ENCODE peak calls at places on chromosome 17, in four cellular contexts. J, A, K and O are unnamed samples. For H3K4me1, the result is how much of the 10 kb centered on the place peaks cover.

GRCh38 chr17:4162775-4163498 is 19.9 kb downstream of the CYB5D2 start:
- DNase-seq in J (no peak), A (no peak), K (no peak), O (no peak)

GRCh38 chr17:18041776-18042175 is 2.6 kb downstream of the GID4 start:
- DNase-seq in J (no peak), A (no peak), K (no peak), O (no peak)

GRCh38 chr17:4365628-4366311 is 705 bp downstream of the UBE2G1 start:
- DNase-seq in J (peak), A (peak), K (peak), O (peak)

GRCh38 chr17:56675876-56676660 is 82.6 kb downstream of the NOG start:
- DNase-seq in J (no peak), A (no peak), K (no peak), O (no peak)

GRCh38 chr17:80773243-80773991 is 218.2 kb upstream of the CHMP6 start:
- DNase-seq in J (peak), A (no peak), K (peak), O (peak)

GRCh38 chr17:50918933-50919296 is 52.8 kb upstream of the TOB1 start:
- DNase-seq in J (no peak), A (peak), K (no peak), O (no peak)

GRCh38 chr17:81967533-81968395 is 6.8 kb upstream of the NOTUM start:
- DNase-seq in J (peak), A (peak), K (peak), O (peak)

GRCh38 chr17:64641499-64641898 is 20.6 kb downstream of the SMURF2 start:
- DNase-seq in J (no peak), A (no peak), K (no peak), O (no peak)

GRCh38 chr17:20010099-20010863 is 1.1 kb downstream of the SPECC1 start:
- DNase-seq in J (peak), A (no peak), K (no peak), O (no peak)

GRCh38 chr17:83061586-83061985 is 17.8 kb upstream of the METRNL start:
- DNase-seq in J (no peak), A (no peak), K (peak), O (peak)

GRCh38 chr17:18951941-18952842 is at the start of gene SLC5A10:
- DNase-seq in J (no peak), A (no peak), K (no peak), O (no peak)

GRCh38 chr17:14356043-14356637 is 55.3 kb downstream of the HS3ST3B1 start:
- DNase-seq in J (no peak), A (no peak), K (no peak), O (no peak)

GRCh38 chr17:6306820-6307219 is 128.1 kb downstream of the AIPL1 start:
- DNase-seq in J (no peak), A (no peak), K (no peak), O (no peak)

GRCh38 chr17:40901981-40902862 is 17.2 kb upstream of the KRT20 start:
- DNase-seq in J (peak), A (no peak), K (no peak), O (no peak)

GRCh38 chr17:40452921-40453378 is 9.7 kb downstream of the IGFBP4 start:
- DNase-seq in J (no peak), A (no peak), K (no peak), O (no peak)

GRCh38 chr17:81391964-81392908 is 3.0 kb upstream of the BAHCC1 start:
- DNase-seq in J (no peak), A (no peak), K (no peak), O (peak)

GRCh38 chr17:32869345-32870026 is 7.4 kb downstream of the MYO1D start:
- DNase-seq in J (no peak), A (no peak), K (no peak), O (no peak)

GRCh38 chr17:30336369-30337171 is 2.7 kb upstream of the TMIGD1 start:
- DNase-seq in J (no peak), A (no peak), K (no peak), O (no peak)

GRCh38 chr17:76153640-76154039 is 12.6 kb upstream of the FOXJ1 start:
- DNase-seq in J (no peak), A (no peak), K (no peak), O (peak)

GRCh38 chr17:37447641-37448040 is 41.0 kb downstream of the TADA2A start:
- DNase-seq in J (no peak), A (no peak), K (no peak), O (no peak)

GRCh38 chr17:45073414-45074070 is 12.4 kb downstream of the NMT1 start:
- DNase-seq in J (no peak), A (no peak), K (no peak), O (peak)

GRCh38 chr17:7014995-7015586 is 2.7 kb downstream of the RNASEK start:
- DNase-seq in J (no peak), A (no peak), K (peak), O (no peak)

GRCh38 chr17:67639997-67640396 is 77.7 kb upstream of the NOL11 start:
- DNase-seq in J (no peak), A (no peak), K (no peak), O (no peak)

GRCh38 chr17:10702574-10702973 is 5.2 kb downstream of the ADPRM start:
- DNase-seq in J (no peak), A (no peak), K (no peak), O (no peak)

GRCh38 chr17:13599808-13600398 is 1.8 kb downstream of the HS3ST3A1 start:
- DNase-seq in J (no peak), A (no peak), K (no peak), O (no peak)

GRCh38 chr17:27959382-27959709 is 66.2 kb upstream of the LYRM9 start:
- DNase-seq in J (no peak), A (no peak), K (no peak), O (no peak)

GRCh38 chr17:72373910-72374741 is 253.3 kb downstream of the SOX9 start:
- DNase-seq in J (no peak), A (no peak), K (no peak), O (no peak)

GRCh38 chr17:40878044-40878443 is 7.0 kb downstream of the KRT20 start:
- DNase-seq in J (no peak), A (no peak), K (no peak), O (no peak)

GRCh38 chr17:7572588-7573323 is 6.7 kb upstream of the CD68 start:
- DNase-seq in J (peak), A (peak), K (peak), O (peak)

GRCh38 chr17:59378621-59379194 is 47.3 kb downstream of the YPEL2 start:
- DNase-seq in J (no peak), A (no peak), K (no peak), O (peak)

GRCh38 chr17:72616457-72616856 is 476.0 kb downstream of the SLC39A11 start:
- DNase-seq in J (no peak), A (no peak), K (no peak), O (no peak)

GRCh38 chr17:27446569-27447301 is 9.5 kb upstream of the KSR1 start:
- DNase-seq in J (no peak), A (no peak), K (no peak), O (no peak)

GRCh38 chr17:37081287-37081686 is 132.5 kb downstream of the AATF start:
- DNase-seq in J (no peak), A (no peak), K (no peak), O (no peak)

GRCh38 chr17:27282054-27282501 is 11.8 kb upstream of the WSB1 start:
- DNase-seq in J (no peak), A (no peak), K (no peak), O (no peak)

GRCh38 chr17:31859487-31860008 is 504 bp upstream of the COPRS start:
- DNase-seq in J (no peak), A (no peak), K (no peak), O (no peak)

GRCh38 chr17:68792042-68792685 is 163.0 kb downstream of the ABCA8 start:
- DNase-seq in J (no peak), A (no peak), K (no peak), O (no peak)

GRCh38 chr17:80274871-80275449 is 14.3 kb downstream of the RNF213 start:
- DNase-seq in J (no peak), A (no peak), K (no peak), O (no peak)

GRCh38 chr17:32827227-32827626 is 49.7 kb downstream of the MYO1D start:
- DNase-seq in J (no peak), A (no peak), K (no peak), O (no peak)

GRCh38 chr17:10268005-10268404 is 69.6 kb upstream of the GAS7 start:
- DNase-seq in J (no peak), A (no peak), K (no peak), O (no peak)

GRCh38 chr17:43873815-43874214 is 26.8 kb downstream of the CD300LG start:
- DNase-seq in J (no peak), A (no peak), K (no peak), O (no peak)

GRCh38 chr17:43874293-43874692 is 27.3 kb downstream of the CD300LG start:
- DNase-seq in J (no peak), A (no peak), K (no peak), O (no peak)

GRCh38 chr17:43871947-43872690 is 25.1 kb downstream of the CD300LG start:
- DNase-seq in J (no peak), A (peak), K (no peak), O (no peak)

GRCh38 chr17:43875476-43876147 is 28.6 kb downstream of the CD300LG start:
- DNase-seq in J (no peak), A (no peak), K (no peak), O (no peak)

GRCh38 chr17:43873091-43873490 is 26.1 kb downstream of the CD300LG start:
- DNase-seq in J (no peak), A (no peak), K (no peak), O (no peak)
- TF ChIP-seq CTCF in J (no peak), A (no peak), K (no peak), O (no peak)

GRCh38 chr17:74968361-74968780 is 4.2 kb downstream of the HID1 start:
- DNase-seq in J (no peak), A (peak), K (no peak), O (no peak)
- TF ChIP-seq POLR2AphosphoS5 in J (peak), A (no peak), K (no peak), O (no peak)

DNA sequence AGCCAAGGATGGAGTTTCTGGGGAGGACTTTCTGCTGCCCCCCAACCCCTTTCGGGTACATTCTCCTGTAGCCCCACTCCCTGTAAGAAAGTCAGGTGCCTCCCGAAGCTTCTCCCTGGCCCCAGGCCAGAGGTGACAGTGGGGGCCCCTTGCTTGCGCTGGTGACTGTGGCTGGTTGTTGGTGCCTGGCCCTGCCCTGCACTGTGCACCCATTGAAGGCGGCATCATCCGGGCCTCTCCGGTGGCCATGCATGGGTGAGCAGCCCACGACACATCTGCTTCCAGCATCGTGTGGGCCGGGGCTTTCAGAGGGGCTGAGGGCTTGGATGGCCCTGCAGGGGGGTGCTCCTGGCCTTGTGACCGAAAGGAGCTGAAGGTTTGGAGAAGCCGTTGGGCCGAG is 297.0 kb downstream of the SEC14L1 start:
- DNase-seq in J (no peak), A (no peak), K (no peak), O (no peak)
- H3K4me1 ChIP-seq in J (under half), A (under half), K (half or more), O (half or more)

GRCh38 chr17:62599964-62600657 is 27.4 kb upstream of the MRC2 start:
- DNase-seq in J (no peak), A (no peak), K (no peak), O (no peak)

GRCh38 chr17:62600805-62601204 is 26.7 kb upstream of the MRC2 start:
- DNase-seq in J (no peak), A (no peak), K (no peak), O (no peak)

GRCh38 chr17:62605588-62605987 is 21.9 kb upstream of the MRC2 start:
- DNase-seq in J (no peak), A (no peak), K (no peak), O (no peak)

GRCh38 chr17:62597920-62598319 is 29.6 kb upstream of the MRC2 start:
- DNase-seq in J (no peak), A (no peak), K (peak), O (no peak)

DNA sequence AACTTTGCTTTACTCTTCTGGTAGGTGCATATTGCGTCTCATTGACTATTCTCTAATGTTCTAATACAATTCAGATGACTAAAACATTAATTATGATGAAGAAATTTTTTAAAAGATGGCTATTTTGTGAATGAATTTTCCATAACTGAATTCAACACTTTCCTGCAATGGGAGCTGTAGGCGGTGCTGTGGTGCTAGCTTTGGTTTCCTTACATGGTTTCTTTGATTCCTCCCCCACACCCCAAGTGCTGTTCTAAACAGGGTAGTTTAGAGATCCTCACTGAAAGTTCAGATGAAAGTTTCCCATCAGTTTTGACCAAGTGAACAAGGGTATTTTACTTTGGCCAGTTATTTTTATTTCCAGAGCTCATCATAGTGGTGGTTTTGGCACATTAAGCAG is 26.0 kb upstream of the MRC2 start:
- DNase-seq in J (no peak), A (no peak), K (no peak), O (no peak)
- TF ChIP-seq CTCF in J (no peak), A (no peak), K (no peak), O (no peak)

DNA sequence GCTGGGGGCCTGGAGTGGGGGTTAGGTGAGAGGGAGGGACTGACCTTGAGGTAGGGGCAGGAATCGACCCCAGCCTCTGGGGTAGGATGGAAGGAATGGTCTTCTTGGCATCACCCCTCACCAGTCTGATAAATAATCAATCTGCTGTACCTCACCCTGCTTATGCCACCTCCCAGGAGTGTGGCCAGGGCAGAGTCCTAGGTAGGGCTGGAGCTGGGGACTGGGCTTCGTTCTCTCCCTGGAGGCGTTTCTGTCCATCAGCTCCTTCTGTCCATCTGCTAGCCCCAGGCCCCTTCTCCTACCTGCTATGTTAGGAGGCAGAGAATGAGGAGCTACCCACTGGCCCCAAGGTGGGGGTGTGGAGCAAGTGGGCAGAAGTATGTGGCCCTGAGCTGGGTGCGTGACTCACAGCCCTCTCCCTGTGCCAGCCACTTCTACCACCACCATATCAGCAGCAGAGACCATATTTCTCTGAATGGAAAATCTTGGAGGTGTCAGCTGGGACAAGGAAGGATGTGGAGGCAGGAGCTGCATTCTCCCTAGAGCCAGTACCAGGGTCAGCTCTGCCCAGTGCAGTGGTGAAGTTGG is 12.7 kb downstream of the SEZ6 start:
- DNase-seq in J (no peak), A (no peak), K (no peak), O (no peak)
- TF ChIP-seq POLR2AphosphoS5 in J (no peak), A (no peak), K (no peak), O (no peak)

GRCh38 chr17:57939797-57940196 is 15.4 kb downstream of the CUEDC1 start:
- DNase-seq in J (no peak), A (no peak), K (no peak), O (no peak)

GRCh38 chr17:57940217-57940616 is 15.0 kb downstream of the CUEDC1 start:
- DNase-seq in J (no peak), A (no peak), K (no peak), O (no peak)

GRCh38 chr17:57935833-57936807 is 19.1 kb downstream of the CUEDC1 start:
- DNase-seq in J (no peak), A (peak), K (peak), O (peak)

GRCh38 chr17:57937492-57937891 is 17.7 kb downstream of the CUEDC1 start:
- DNase-seq in J (no peak), A (no peak), K (no peak), O (no peak)

GRCh38 chr17:57938061-57938502 is 17.1 kb downstream of the CUEDC1 start:
- DNase-seq in J (no peak), A (no peak), K (no peak), O (no peak)
- H3K4me1 ChIP-seq in J (under half), A (under half), K (half or more), O (half or more)